ENCODE peak calls at places on chromosomes 16 and 17, in four cellular contexts. O is K562, G is HepG2, L is GM12878. X is an unnamed sample.
A peak's percentile ranks its signal among the peaks of the same experiment; 100 is the strongest.

GRCh38 chr16:56354746-56355145 is 70.6 kb downstream of the AMFR start:
- DNase-seq in O (no peak), G (no peak), L (no peak), X (no peak)

GRCh38 chr17:56937688-56938087 is 23.2 kb downstream of the COIL start:
- DNase-seq in O (peak; percentile 20), G (no peak), L (no peak), X (no peak)

GRCh38 chr16:79054593-79054992 is 545.9 kb downstream of the MAF start:
- DNase-seq in O (no peak), G (no peak), L (no peak), X (no peak)

GRCh38 chr17:9419932-9420453 is 155.6 kb downstream of the STX8 start:
- DNase-seq in O (no peak), G (no peak), L (no peak), X (no peak)

GRCh38 chr17:81440511-81441244 is 45.4 kb downstream of the BAHCC1 start:
- DNase-seq in O (peak; percentile 86), G (peak; percentile 67), L (no peak), X (peak; percentile 63)

GRCh38 chr16:14399397-14400284 is 230.4 kb downstream of the PARN start:
- DNase-seq in O (no peak), G (peak; percentile 99), L (peak; percentile 60), X (peak; percentile 92)

GRCh38 chr16:50802000-50802399 is 60.1 kb downstream of the CYLD start:
- DNase-seq in O (no peak), G (no peak), L (no peak), X (no peak)

GRCh38 chr16:68833251-68833650 is 10.1 kb upstream of the TANGO6 start:
- DNase-seq in O (no peak), G (no peak), L (no peak), X (no peak)

GRCh38 chr17:52710363-52710901 is 551.9 kb upstream of the CA10 start:
- DNase-seq in O (no peak), G (no peak), L (no peak), X (no peak)

GRCh38 chr16:30030841-30031413 is at the start of gene TLCD3B:
- DNase-seq in O (peak; percentile 18), G (no peak), L (no peak), X (no peak)

GRCh38 chr17:17742133-17742621 is 60.9 kb downstream of the RAI1 start:
- DNase-seq in O (no peak), G (no peak), L (no peak), X (no peak)

GRCh38 chr17:4947411-4948165 is 742 bp downstream of the PFN1 start:
- DNase-seq in O (peak; percentile 63), G (peak; percentile 50), L (no peak), X (peak; percentile 76)

GRCh38 chr17:77450742-77451270 is 310.0 kb downstream of the SEC14L1 start:
- DNase-seq in O (no peak), G (peak; percentile 23), L (no peak), X (no peak)

GRCh38 chr17:427327-427726 is 74.7 kb upstream of the RPH3AL start:
- DNase-seq in O (no peak), G (no peak), L (no peak), X (no peak)

GRCh38 chr17:31488982-31489294 is 97.5 kb downstream of the RAB11FIP4 start:
- DNase-seq in O (no peak), G (no peak), L (no peak), X (no peak)

GRCh38 chr17:60524463-60525346 is 1.3 kb downstream of the APPBP2 start:
- DNase-seq in O (no peak), G (no peak), L (no peak), X (no peak)

GRCh38 chr16:35011-35775 is 18.2 kb downstream of the POLR3K start:
- DNase-seq in O (no peak), G (no peak), L (no peak), X (no peak)

GRCh38 chr16:74309789-74310781 is 13.5 kb downstream of the PSMD7 start:
- DNase-seq in O (peak; percentile 47), G (peak; percentile 62), L (no peak), X (peak; percentile 65)

GRCh38 chr17:5492970-5493369 is 6.6 kb downstream of the MIS12 start:
- DNase-seq in O (no peak), G (no peak), L (no peak), X (no peak)

GRCh38 chr17:57480438-57481196 is 224.3 kb downstream of the MSI2 start:
- DNase-seq in O (no peak), G (peak; percentile 31), L (no peak), X (no peak)

GRCh38 chr17:69046130-69046807 is 14.5 kb downstream of the ABCA9 start:
- DNase-seq in O (no peak), G (no peak), L (no peak), X (no peak)

DNA sequence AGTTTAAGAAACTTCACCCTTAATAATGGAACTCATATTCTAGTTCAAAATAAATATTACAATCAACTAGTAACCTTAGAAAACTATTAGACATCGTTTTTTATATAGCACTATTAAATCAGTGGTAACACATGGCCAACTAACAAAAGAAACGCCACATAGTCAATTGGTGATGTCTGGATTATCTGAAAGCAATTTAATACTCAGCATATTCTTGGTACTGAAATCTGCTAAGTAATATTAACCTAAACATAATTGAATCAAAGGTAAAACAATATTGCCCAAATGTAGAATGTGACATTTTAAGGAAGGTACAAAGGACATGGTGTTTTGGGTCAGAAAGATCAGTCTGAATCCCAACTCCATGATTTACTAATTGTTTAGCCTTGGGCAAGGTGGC is 11.1 kb upstream of the RSL1D1 start:
- DNase-seq in O (no peak), G (no peak), L (no peak), X (no peak)
- TF ChIP-seq KDM1A in O (no peak), G (no peak), L (no peak), X (no peak)

GRCh38 chr17:79191270-79191934 is 116.8 kb downstream of the ENGASE start:
- DNase-seq in O (no peak), G (no peak), L (no peak), X (no peak)

GRCh38 chr17:79196913-79197312 is 122.3 kb downstream of the ENGASE start:
- DNase-seq in O (no peak), G (no peak), L (no peak), X (no peak)

GRCh38 chr17:79188679-79189078 is 114.1 kb downstream of the ENGASE start:
- DNase-seq in O (no peak), G (no peak), L (no peak), X (no peak)

GRCh38 chr17:79189264-79189663 is 114.6 kb downstream of the ENGASE start:
- DNase-seq in O (no peak), G (no peak), L (no peak), X (no peak)

GRCh38 chr17:79192503-79193500 is 118.2 kb downstream of the ENGASE start:
- DNase-seq in O (peak; percentile 65), G (no peak), L (no peak), X (peak; percentile 42)
- TF ChIP-seq REST in O (peak; percentile 96), G (peak; percentile 98), L (peak; percentile 93), X (peak; percentile 95)

GRCh38 chr16:3566990-3567389 is 10.2 kb downstream of the NLRC3 start:
- DNase-seq in O (no peak), G (no peak), L (no peak), X (no peak)

GRCh38 chr16:3564130-3564888 is 12.9 kb downstream of the NLRC3 start:
- DNase-seq in O (no peak), G (no peak), L (no peak), X (no peak)

GRCh38 chr16:3562914-3563480 is 14.2 kb downstream of the NLRC3 start:
- DNase-seq in O (no peak), G (no peak), L (no peak), X (no peak)

GRCh38 chr16:3564889-3565141 is 12.4 kb downstream of the NLRC3 start:
- DNase-seq in O (no peak), G (no peak), L (no peak), X (no peak)

DNA sequence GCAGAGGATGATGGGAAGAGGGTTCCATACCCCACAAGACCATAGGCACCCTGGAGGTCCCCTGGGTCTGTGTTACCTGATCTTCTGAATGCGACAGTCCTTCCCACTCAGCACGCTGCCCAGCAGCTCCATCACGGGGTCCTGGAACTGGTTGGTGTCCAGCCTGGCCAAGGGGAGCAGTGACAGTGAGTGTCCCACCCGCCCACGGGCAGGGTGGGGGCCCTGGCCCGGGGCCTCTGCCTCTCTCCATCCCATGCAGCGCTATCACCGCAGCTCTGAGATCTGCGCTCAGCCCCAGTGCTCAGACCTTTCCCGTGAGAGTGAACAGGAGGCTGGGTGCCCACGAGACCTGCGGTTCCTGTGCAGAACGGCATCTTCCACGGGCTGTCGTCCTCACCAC is 15.6 kb downstream of the NLRC3 start:
- DNase-seq in O (no peak), G (no peak), L (no peak), X (no peak)
- TF ChIP-seq KDM1A in O (no peak), G (no peak), L (no peak), X (no peak)

GRCh38 chr17:76446449-76447231 is 6.3 kb downstream of the UBE2O start:
- DNase-seq in O (peak; percentile 44), G (peak; percentile 84), L (no peak), X (peak; percentile 96)
- TF ChIP-seq REST in O (no peak), G (no peak), L (no peak), X (no peak)

X was measured in A549.